ENCODE peak calls at places on chromosome 5, in seven cellular contexts. D is GM12878, X is H1, M is K562, A is SK-N-SH, I is HCT116, L is HepG2. N is an unnamed sample. For H3K4me1, the result is how much of the 10 kb centered on the place peaks cover.

GRCh38 chr5:135312255-135312935 is 86.6 kb downstream of the MACROH2A1 start:
- DNase-seq in D (no peak), X (no peak), M (no peak), A (no peak), I (no peak), L (no peak), N (no peak)

GRCh38 chr5:141223112-141223783 is at the start of gene PCDHB14:
- DNase-seq in D (no peak), X (no peak), M (peak), A (peak), I (peak), L (peak), N (peak)

GRCh38 chr5:95284512-95285405 is at the start of gene MCTP1:
- DNase-seq in D (no peak), X (peak), M (peak), A (peak), I (no peak), L (no peak), N (no peak)

GRCh38 chr5:179194941-179195381 is 134.8 kb downstream of the ZNF354C start:
- DNase-seq in D (no peak), X (no peak), M (no peak), A (no peak), I (no peak), L (no peak), N (no peak)

GRCh38 chr5:106797996-106798395 is 872.7 kb downstream of the EFNA5 start:
- DNase-seq in D (no peak), X (no peak), M (no peak), A (no peak), I (no peak), L (no peak), N (no peak)

GRCh38 chr5:64722588-64722987 is 32.3 kb downstream of the SHISAL2B start:
- DNase-seq in D (no peak), X (no peak), M (no peak), A (no peak), I (no peak), L (no peak), N (no peak)

GRCh38 chr5:38467353-38468040 is 88.9 kb downstream of the LIFR start:
- DNase-seq in D (no peak), X (no peak), M (no peak), A (no peak), I (no peak), L (no peak), N (no peak)

GRCh38 chr5:26940981-26941380 is 97.4 kb downstream of the CDH9 start:
- DNase-seq in D (no peak), X (no peak), M (no peak), A (no peak), I (no peak), L (no peak), N (no peak)

GRCh38 chr5:121967187-121967586 is 5.4 kb downstream of the SRFBP1 start:
- DNase-seq in D (no peak), X (no peak), M (no peak), A (no peak), I (no peak), L (no peak), N (no peak)

GRCh38 chr5:125559296-125559695 is 812.9 kb upstream of the ZNF608 start:
- DNase-seq in D (no peak), X (no peak), M (no peak), A (peak), I (peak), L (no peak), N (peak)

GRCh38 chr5:115503420-115503819 is 41.2 kb downstream of the FEM1C start:
- DNase-seq in D (no peak), X (no peak), M (no peak), A (no peak), I (no peak), L (no peak), N (no peak)

GRCh38 chr5:11040345-11040744 is 279.3 kb upstream of the DAP start:
- DNase-seq in D (no peak), X (no peak), M (no peak), A (no peak), I (no peak), L (no peak), N (no peak)

GRCh38 chr5:170168797-170169196 is 63.1 kb downstream of the FOXI1 start:
- DNase-seq in D (no peak), X (no peak), M (no peak), A (no peak), I (no peak), L (no peak), N (no peak)

GRCh38 chr5:160303690-160304089 is 8.7 kb downstream of the CCNJL start:
- DNase-seq in D (no peak), X (no peak), M (no peak), A (no peak), I (no peak), L (no peak), N (no peak)

GRCh38 chr5:11026543-11026942 is 265.5 kb upstream of the DAP start:
- DNase-seq in D (no peak), X (no peak), M (no peak), A (no peak), I (no peak), L (no peak), N (no peak)

GRCh38 chr5:160469156-160470144 is 47.8 kb downstream of the PTTG1 start:
- DNase-seq in D (no peak), X (no peak), M (no peak), A (no peak), I (no peak), L (no peak), N (no peak)

GRCh38 chr5:115068239-115069086 is 101.2 kb downstream of the TRIM36 start:
- DNase-seq in D (peak), X (no peak), M (peak), A (no peak), I (peak), L (peak), N (no peak)

GRCh38 chr5:124263680-124264491 is 482.6 kb downstream of the ZNF608 start:
- DNase-seq in D (no peak), X (peak), M (no peak), A (no peak), I (no peak), L (no peak), N (no peak)

GRCh38 chr5:177402271-177403043 is 2.0 kb upstream of the PFN3 start:
- DNase-seq in D (no peak), X (peak), M (no peak), A (peak), I (peak), L (no peak), N (no peak)

GRCh38 chr5:37615184-37615583 is 224.7 kb downstream of the GDNF start:
- DNase-seq in D (no peak), X (no peak), M (no peak), A (no peak), I (no peak), L (no peak), N (no peak)

GRCh38 chr5:171966270-171966669 is 40.2 kb downstream of the FBXW11 start:
- DNase-seq in D (no peak), X (no peak), M (no peak), A (no peak), I (no peak), L (no peak), N (no peak)

GRCh38 chr5:61301820-61302563 is 30.1 kb upstream of the ZSWIM6 start:
- DNase-seq in D (no peak), X (no peak), M (no peak), A (no peak), I (peak), L (peak), N (peak)

GRCh38 chr5:1319436-1320343 is 24.8 kb upstream of the TERT start:
- DNase-seq in D (no peak), X (no peak), M (no peak), A (no peak), I (no peak), L (no peak), N (no peak)

GRCh38 chr5:16794381-16794913 is 141.6 kb downstream of the MYO10 start:
- DNase-seq in D (no peak), X (no peak), M (no peak), A (no peak), I (no peak), L (no peak), N (no peak)

GRCh38 chr5:75337366-75338021 is 474 bp downstream of the HMGCR start:
- DNase-seq in D (no peak), X (no peak), M (peak), A (no peak), I (no peak), L (no peak), N (no peak)

GRCh38 chr5:97544279-97545077 is 361.4 kb upstream of the RIOK2 start:
- DNase-seq in D (no peak), X (no peak), M (no peak), A (no peak), I (no peak), L (no peak), N (no peak)

GRCh38 chr5:152007556-152007955 is 82.9 kb upstream of the GLRA1 start:
- DNase-seq in D (no peak), X (no peak), M (no peak), A (no peak), I (no peak), L (no peak), N (no peak)

GRCh38 chr5:40615586-40616193 is 64.0 kb upstream of the PTGER4 start:
- DNase-seq in D (no peak), X (no peak), M (no peak), A (no peak), I (no peak), L (no peak), N (no peak)

GRCh38 chr5:141149812-141150211 is at the start of gene PCDHB6:
- DNase-seq in D (no peak), X (peak), M (peak), A (peak), I (no peak), L (peak), N (no peak)

GRCh38 chr5:74122175-74122574 is 496.2 kb downstream of the ARHGEF28 start:
- DNase-seq in D (no peak), X (no peak), M (no peak), A (no peak), I (no peak), L (no peak), N (no peak)

GRCh38 chr5:10493884-10494283 is 52.2 kb downstream of the ROPN1L start:
- DNase-seq in D (no peak), X (no peak), M (no peak), A (no peak), I (no peak), L (no peak), N (no peak)

GRCh38 chr5:25858019-25858418 is 1180.4 kb downstream of the CDH9 start:
- DNase-seq in D (no peak), X (peak), M (peak), A (peak), I (no peak), L (no peak), N (no peak)

GRCh38 chr5:83589786-83590185 is 118.2 kb downstream of the VCAN start:
- DNase-seq in D (no peak), X (no peak), M (no peak), A (no peak), I (no peak), L (no peak), N (no peak)

GRCh38 chr5:42843675-42844292 is 32.1 kb upstream of the SELENOP start:
- DNase-seq in D (no peak), X (no peak), M (no peak), A (no peak), I (no peak), L (peak), N (no peak)

GRCh38 chr5:154652746-154653417 is 102.3 kb upstream of the LARP1 start:
- DNase-seq in D (no peak), X (no peak), M (peak), A (no peak), I (no peak), L (no peak), N (no peak)

GRCh38 chr5:35884125-35884788 is 27.6 kb downstream of the IL7R start:
- DNase-seq in D (no peak), X (no peak), M (no peak), A (no peak), I (no peak), L (no peak), N (no peak)

GRCh38 chr5:83035373-83036170 is 41.6 kb downstream of the TMEM167A start:
- DNase-seq in D (no peak), X (no peak), M (no peak), A (peak), I (no peak), L (no peak), N (no peak)

GRCh38 chr5:88275574-88275973 is 6.9 kb upstream of the TMEM161B start:
- DNase-seq in D (no peak), X (no peak), M (no peak), A (no peak), I (no peak), L (no peak), N (no peak)

GRCh38 chr5:112097768-112098167 is 321.3 kb downstream of the EPB41L4A start:
- DNase-seq in D (no peak), X (no peak), M (no peak), A (no peak), I (no peak), L (no peak), N (no peak)
- TF ChIP-seq SIN3A in D (no peak), X (no peak), M (no peak), A (no peak), I (no peak), L (no peak), N (no peak)

DNA sequence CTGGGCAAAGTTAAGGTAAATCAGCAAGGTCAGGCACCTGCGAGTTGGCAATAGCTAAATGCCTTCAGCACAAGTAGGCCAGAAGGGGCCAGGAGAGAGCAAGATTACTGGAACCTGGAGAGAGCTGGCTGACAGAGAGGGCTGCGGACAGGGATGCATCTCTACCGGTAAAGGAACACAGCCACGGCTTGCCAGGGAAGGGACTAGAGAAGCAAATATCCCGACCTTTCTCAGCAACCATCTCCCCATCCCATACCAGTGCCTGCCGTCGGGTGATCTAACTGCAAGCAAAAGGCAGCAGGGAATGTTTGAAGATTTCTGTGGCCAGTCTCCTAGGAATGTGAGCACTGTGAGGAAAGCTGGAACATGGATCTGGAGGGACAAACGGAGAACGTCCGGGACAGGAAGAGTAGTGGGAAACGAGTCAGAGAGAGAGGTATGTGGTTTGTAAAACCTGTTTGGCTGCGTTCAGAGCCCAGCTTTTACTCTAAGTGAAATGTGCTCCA is 15.9 kb upstream of the ABLIM3 start:
- DNase-seq in D (no peak), X (peak), M (peak), A (no peak), I (no peak), L (peak), N (no peak)
- TF ChIP-seq CTCF in D (no peak), X (peak), M (peak), A (peak), I (peak), L (peak), N (peak)

GRCh38 chr5:59354274-59354673 is 539.3 kb downstream of the PDE4D start:
- DNase-seq in D (no peak), X (no peak), M (no peak), A (no peak), I (no peak), L (no peak), N (no peak)
- H3K4me1 ChIP-seq in D (under half), X (under half), M (under half), A (under half), I (under half), L (under half), N (under half)

DNA sequence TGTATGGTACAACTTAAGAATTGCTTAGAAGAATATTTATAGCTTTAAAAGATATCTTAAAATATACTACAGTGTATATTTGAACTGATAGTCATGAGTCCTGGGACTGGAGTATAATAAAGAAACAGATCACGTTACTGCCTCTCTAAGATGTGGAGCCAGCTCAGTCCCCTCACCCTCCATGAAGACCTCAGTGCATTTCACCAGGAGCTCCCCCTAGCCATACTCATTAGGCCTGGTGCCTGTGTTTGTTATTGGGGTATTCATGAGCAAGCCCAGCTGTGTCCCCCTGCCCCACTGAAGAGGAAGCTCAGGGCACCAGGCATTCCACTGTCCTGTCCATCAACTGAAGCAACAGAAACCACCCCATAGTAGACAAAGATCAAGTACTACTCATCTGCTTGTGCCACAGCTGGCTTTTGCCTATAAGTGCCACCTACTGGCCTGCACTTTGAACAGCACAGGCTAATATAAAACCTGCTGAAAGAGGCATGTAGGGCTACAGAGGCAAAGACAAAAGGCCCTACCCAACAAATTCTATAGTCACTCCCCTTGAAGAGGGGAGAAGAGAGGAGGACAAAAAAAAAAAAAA is 850.2 kb upstream of the NUDT12 start:
- DNase-seq in D (no peak), X (peak), M (no peak), A (no peak), I (peak), L (peak), N (peak)
- TF ChIP-seq SIN3A in D (no peak), X (no peak), M (no peak), A (no peak), I (no peak), L (no peak), N (no peak)

GRCh38 chr5:158153508-158153907 is 294.6 kb upstream of the CLINT1 start:
- DNase-seq in D (no peak), X (no peak), M (no peak), A (no peak), I (no peak), L (no peak), N (no peak)
- TF ChIP-seq CTCF in D (no peak), X (no peak), M (no peak), A (no peak), I (no peak), L (no peak), N (no peak)

DNA sequence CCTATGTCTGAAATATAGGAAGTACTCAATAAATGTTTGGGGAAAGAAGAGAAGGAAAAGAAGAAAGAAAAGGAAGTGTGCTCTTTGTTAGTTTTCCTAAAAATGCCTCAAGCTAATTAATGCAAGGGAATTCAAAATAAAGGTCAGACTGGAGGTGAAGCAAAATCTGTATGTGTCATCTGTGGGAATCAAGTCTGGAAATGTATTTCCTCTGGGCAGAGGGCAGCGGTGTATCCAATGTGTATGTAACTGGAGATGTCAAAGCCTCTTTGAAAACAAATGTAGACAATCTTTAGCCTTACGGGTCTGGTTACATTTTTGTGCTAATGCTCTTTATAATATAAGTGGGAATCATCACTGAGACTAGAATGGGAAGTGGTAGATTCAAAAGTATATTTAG is 471.4 kb downstream of the MAN2A1 start:
- DNase-seq in D (no peak), X (no peak), M (no peak), A (no peak), I (no peak), L (no peak), N (no peak)
- H3K4me1 ChIP-seq in D (under half), X (under half), M (under half), A (under half), I (under half), L (under half), N (under half)

DNA sequence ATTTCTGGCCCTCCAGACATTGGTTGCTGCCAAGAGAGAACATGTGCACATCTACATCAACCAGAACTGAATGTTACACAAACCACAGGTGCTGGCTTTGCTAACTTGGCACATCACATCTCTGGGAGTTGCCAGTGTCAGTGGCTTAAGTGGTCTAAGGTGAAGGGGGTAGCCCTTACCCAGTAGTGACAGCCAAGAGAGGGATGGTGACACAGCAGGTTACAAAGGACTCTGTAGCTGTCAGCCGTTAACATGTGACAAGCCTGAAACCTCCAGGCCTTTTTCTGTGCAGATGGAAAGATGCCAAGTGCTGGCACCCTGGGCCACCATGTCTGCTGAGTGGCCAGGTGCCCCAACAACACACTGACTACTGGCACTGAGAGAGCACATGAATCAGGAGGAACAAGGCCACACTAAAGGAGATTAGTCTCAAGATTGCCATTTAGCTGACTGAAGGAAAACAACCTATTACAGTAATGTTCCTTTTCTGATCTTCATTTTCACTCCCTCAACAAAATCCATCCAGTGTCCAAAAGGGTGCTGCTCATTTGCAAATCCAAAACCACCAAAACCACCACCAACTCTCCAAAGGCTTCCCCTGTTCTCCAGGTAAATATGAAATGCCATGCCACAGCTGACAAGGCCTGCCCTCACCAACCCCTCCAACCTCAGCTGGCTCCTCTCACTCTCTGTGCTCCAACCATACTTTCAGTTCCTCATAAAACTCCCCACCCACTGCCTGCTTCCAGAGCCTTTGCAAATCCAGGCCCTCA is 20.2 kb downstream of the SIL1 start:
- DNase-seq in D (peak), X (no peak), M (no peak), A (peak), I (no peak), L (no peak), N (no peak)
- TF ChIP-seq SIN3A in D (no peak), X (no peak), M (no peak), A (no peak), I (no peak), L (no peak), N (no peak)

N was measured in Panc1.